ENCODE peak calls at places on chromosomes 1 and 21, in four cellular contexts. X is HCT116, O is HepG2, U is K562. W is an unnamed sample.
A peak's percentile ranks its signal among the peaks of the same experiment; 100 is the strongest.

GRCh38 chr1:67955591-67955990 is 94.8 kb downstream of the DIRAS3 start:
- DNase-seq in U (no peak), O (no peak), X (no peak), W (no peak)

GRCh38 chr1:206578115-206578935 is 33.9 kb downstream of the EIF2D start:
- DNase-seq in O (no peak), U (no peak), X (no peak), W (no peak)

GRCh38 chr1:226990133-226990716 is 50.1 kb downstream of the COQ8A start:
- DNase-seq in U (peak; percentile 85), X (no peak), O (peak; percentile 28), W (no peak)

GRCh38 chr1:12305377-12305776 is 75.5 kb downstream of the VPS13D start:
- DNase-seq in U (no peak), X (no peak), O (no peak), W (no peak)

GRCh38 chr1:3247521-3248031 is 178.6 kb downstream of the PRDM16 start:
- DNase-seq in O (no peak), U (no peak), X (no peak), W (no peak)

GRCh38 chr1:78355646-78356045 is 135.1 kb upstream of the PTGFR start:
- DNase-seq in X (no peak), O (no peak), U (no peak), W (no peak)

GRCh38 chr1:85048296-85049064 is at the start of gene MCOLN3:
- DNase-seq in X (peak; percentile 19), O (no peak), U (peak; percentile 16), W (peak; percentile 64)

GRCh38 chr21:45098867-45099266 is 24.5 kb downstream of the ADARB1 start:
- DNase-seq in U (peak; percentile 47), X (no peak), O (peak; percentile 32), W (peak; percentile 52)

GRCh38 chr1:64861611-64862010 is 104.7 kb downstream of the JAK1 start:
- DNase-seq in U (no peak), O (peak; percentile 31), X (no peak), W (no peak)

GRCh38 chr1:220046052-220046930 is at the start of gene EPRS1:
- DNase-seq in O (peak; percentile 93), U (peak; percentile 97), X (peak; percentile 97), W (peak; percentile 93)

GRCh38 chr21:44576025-44576420 is 2.5 kb downstream of the KRTAP10-4 start:
- DNase-seq in X (no peak), U (no peak), O (no peak), W (no peak)

GRCh38 chr1:37561794-37562132 is 5.0 kb downstream of the DNALI1 start:
- DNase-seq in X (peak; percentile 35), U (peak; percentile 60), O (peak; percentile 27), W (peak; percentile 48)

GRCh38 chr1:12600880-12601633 is 17.0 kb downstream of the DHRS3 start:
- DNase-seq in U (peak; percentile 77), O (peak; percentile 62), X (no peak), W (no peak)

GRCh38 chr1:78743626-78744025 is 94.0 kb downstream of the IFI44 start:
- DNase-seq in O (no peak), X (no peak), U (no peak), W (no peak)

GRCh38 chr1:223628233-223628632 is 37.3 kb downstream of the CAPN8 start:
- DNase-seq in O (peak; percentile 50), U (peak; percentile 82), X (peak; percentile 54), W (no peak)

GRCh38 chr1:226457307-226457712 is 49.4 kb upstream of the PARP1 start:
- DNase-seq in U (peak; percentile 38), X (no peak), O (no peak), W (no peak)

GRCh38 chr1:215166886-215167285 is 84.3 kb downstream of the KCNK2 start:
- DNase-seq in U (no peak), O (no peak), X (no peak), W (no peak)

DNA sequence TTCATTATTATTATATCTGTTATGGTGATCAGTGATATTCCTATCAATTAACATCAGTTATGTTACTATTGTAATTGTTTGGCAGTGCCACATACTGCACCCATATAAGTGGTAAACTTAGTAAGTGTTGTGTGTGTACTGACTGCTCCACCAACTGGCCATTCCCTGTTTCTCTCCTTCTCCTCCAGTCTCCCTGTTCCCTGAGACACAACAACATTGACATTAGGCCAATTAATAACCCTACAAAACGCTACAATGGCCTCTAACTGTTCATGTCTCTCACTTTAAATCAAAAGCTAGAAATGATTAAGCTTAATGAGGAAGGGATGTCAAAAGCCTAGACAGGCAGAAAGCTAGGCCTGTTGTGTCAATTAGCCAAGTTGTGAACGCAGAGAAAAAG is 6.6 kb upstream of the THRAP3 start:
- DNase-seq in X (peak; percentile 29), U (no peak), O (no peak), W (no peak)
- TF ChIP-seq JUND in X (no peak), U (no peak), O (no peak), W (no peak)

GRCh38 chr1:171438441-171438840 is 46.9 kb upstream of the PRRC2C start:
- DNase-seq in U (no peak), X (peak; percentile 81), O (no peak), W (no peak)
- TF ChIP-seq JUND in U (no peak), X (peak; percentile 90), O (no peak), W (no peak)

GRCh38 chr1:1237874-1238701 is 6.1 kb downstream of the B3GALT6 start:
- DNase-seq in O (peak; percentile 84), X (peak; percentile 38), U (no peak), W (peak; percentile 26)

GRCh38 chr1:1234180-1234808 is 2.3 kb downstream of the B3GALT6 start:
- DNase-seq in U (no peak), X (no peak), O (no peak), W (no peak)

GRCh38 chr1:1236945-1237873 is 5.2 kb downstream of the B3GALT6 start:
- DNase-seq in O (no peak), X (no peak), U (no peak), W (peak; percentile 49)

GRCh38 chr1:1235016-1235744 is 3.1 kb downstream of the B3GALT6 start:
- DNase-seq in O (no peak), X (no peak), U (no peak), W (no peak)

GRCh38 chr1:1236176-1236763 is 4.2 kb downstream of the B3GALT6 start:
- DNase-seq in U (no peak), O (no peak), X (no peak), W (no peak)
- TF ChIP-seq JUND in U (no peak), O (no peak), X (no peak), W (no peak)

GRCh38 chr1:10140981-10141380 is 69.4 kb upstream of the KIF1B start:
- DNase-seq in O (no peak), X (no peak), U (no peak), W (no peak)

GRCh38 chr1:10146391-10146790 is 64.0 kb upstream of the KIF1B start:
- DNase-seq in U (no peak), O (no peak), X (no peak), W (no peak)

DNA sequence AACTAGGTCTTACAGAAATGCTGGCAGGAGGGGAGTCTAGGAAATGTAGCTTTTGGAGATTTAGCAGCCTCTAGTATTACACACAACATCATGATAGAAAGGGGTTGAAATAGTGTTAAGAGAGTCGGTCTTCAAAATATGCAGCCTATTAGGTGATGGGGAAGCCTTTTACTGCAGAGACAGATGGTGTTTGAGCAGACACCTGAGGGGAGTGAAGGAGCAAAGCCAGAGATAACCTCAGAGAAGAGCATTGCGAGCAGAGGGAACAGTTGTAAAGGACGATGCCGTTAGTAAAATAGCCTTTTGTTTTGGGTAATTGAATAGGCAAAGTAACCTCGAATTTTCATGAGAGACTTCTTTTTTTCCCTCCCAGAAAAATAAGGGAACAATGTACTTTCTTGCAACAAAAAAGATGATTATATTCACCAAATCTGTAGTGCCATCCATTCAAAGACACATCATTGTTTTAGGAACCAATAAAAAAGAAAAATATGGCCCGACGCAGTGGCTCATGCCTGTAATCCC is 66.3 kb upstream of the KIF1B start:
- DNase-seq in X (no peak), O (no peak), U (no peak), W (no peak)
- TF ChIP-seq JUND in X (no peak), O (no peak), U (no peak), W (no peak)

GRCh38 chr1:180358649-180359048 is 128.6 kb downstream of the LHX4 start:
- DNase-seq in X (no peak), O (no peak), U (no peak), W (no peak)
- TF ChIP-seq JUND in X (no peak), O (no peak), U (no peak), W (no peak)